ENCODE peak calls at places on chromosomes 12 and 14, in four cellular contexts. G, E, Z and X are unnamed samples.

GRCh38 chr12:12387521-12387920 is 30.6 kb downstream of the BORCS5 start:
- DNase-seq in G (no peak), E (peak; percentile 53), Z (no peak), X (peak; percentile 44)

GRCh38 chr12:52335598-52336262 is 14.5 kb upstream of the KRT83 start:
- DNase-seq in G (no peak), E (no peak), Z (no peak), X (no peak)

GRCh38 chr12:119204716-119205285 is 26.1 kb downstream of the HSPB8 start:
- DNase-seq in G (no peak), E (no peak), Z (no peak), X (no peak)

GRCh38 chr12:71599213-71599612 is 64.4 kb downstream of the ZFC3H1 start:
- DNase-seq in G (no peak), E (no peak), Z (no peak), X (no peak)

GRCh38 chr12:101743724-101744472 is 4.6 kb upstream of the SYCP3 start:
- DNase-seq in G (no peak), E (no peak), Z (peak; percentile 62), X (no peak)

GRCh38 chr12:120263725-120264040 is 1.8 kb downstream of the PXN start:
- DNase-seq in G (no peak), E (no peak), Z (no peak), X (peak; percentile 52)

GRCh38 chr12:50550530-50551223 is 45.9 kb downstream of the DIP2B start:
- DNase-seq in G (peak; percentile 38), E (peak; percentile 28), Z (no peak), X (no peak)

GRCh38 chr14:101476258-101476930 is 84.9 kb upstream of the DIO3 start:
- DNase-seq in G (no peak), E (peak; percentile 45), Z (peak; percentile 75), X (no peak)

GRCh38 chr14:98909251-98909944 is 362.6 kb downstream of the BCL11B start:
- DNase-seq in G (no peak), E (peak; percentile 84), Z (no peak), X (no peak)

GRCh38 chr12:119171266-119171665 is 7.5 kb upstream of the HSPB8 start:
- DNase-seq in G (no peak), E (no peak), Z (no peak), X (no peak)

GRCh38 chr12:104469523-104469922 is 12.8 kb downstream of the CHST11 start:
- DNase-seq in G (no peak), E (no peak), Z (no peak), X (no peak)

GRCh38 chr14:30573203-30573814 is 14.4 kb downstream of the G2E3 start:
- DNase-seq in G (no peak), E (peak; percentile 37), Z (no peak), X (no peak)

GRCh38 chr14:31505411-31505810 is 17.6 kb upstream of the GPR33 start:
- DNase-seq in G (no peak), E (no peak), Z (no peak), X (peak; percentile 79)

GRCh38 chr12:65827827-65828231 is 3.5 kb downstream of the HMGA2 start:
- DNase-seq in G (no peak), E (peak; percentile 35), Z (no peak), X (peak; percentile 62)

GRCh38 chr12:59111873-59112272 is 191.6 kb upstream of the LRIG3 start:
- DNase-seq in G (no peak), E (no peak), Z (no peak), X (no peak)

GRCh38 chr14:93160353-93160801 is 24.3 kb downstream of the MOAP1 start:
- DNase-seq in G (no peak), E (peak; percentile 64), Z (no peak), X (peak; percentile 44)

GRCh38 chr12:132806857-132807256 is 21.8 kb downstream of the GOLGA3 start:
- DNase-seq in G (no peak), E (no peak), Z (no peak), X (no peak)

GRCh38 chr12:14931791-14932560 is 6.4 kb downstream of the ERP27 start:
- DNase-seq in G (no peak), E (peak; percentile 88), Z (no peak), X (no peak)

GRCh38 chr12:108852674-108853073 is 4.7 kb downstream of the SSH1 start:
- DNase-seq in G (no peak), E (no peak), Z (no peak), X (no peak)

GRCh38 chr12:21906919-21907642 is 34.1 kb downstream of the ABCC9 start:
- DNase-seq in G (no peak), E (no peak), Z (no peak), X (peak; percentile 29)

GRCh38 chr14:77186911-77187648 is 5.5 kb downstream of the TMEM63C start:
- DNase-seq in G (peak; percentile 50), E (peak; percentile 65), Z (no peak), X (no peak)

GRCh38 chr12:80791863-80792262 is 75.2 kb downstream of the MYF5 start:
- DNase-seq in G (no peak), E (no peak), Z (no peak), X (no peak)

GRCh38 chr12:42730286-42730685 is 140.7 kb upstream of the PRICKLE1 start:
- DNase-seq in G (no peak), E (peak; percentile 36), Z (no peak), X (peak; percentile 17)

GRCh38 chr14:60722836-60723217 is 1.3 kb downstream of the SIX4 start:
- DNase-seq in G (no peak), E (no peak), Z (no peak), X (peak; percentile 51)

GRCh38 chr12:105874121-105874520 is 264.6 kb downstream of the NUAK1 start:
- DNase-seq in G (no peak), E (no peak), Z (no peak), X (no peak)

GRCh38 chr12:95318071-95318545 is 100.5 kb downstream of the VEZT start:
- DNase-seq in G (no peak), E (peak; percentile 96), Z (no peak), X (peak; percentile 71)

GRCh38 chr12:43692064-43692463 is 66.5 kb downstream of the PUS7L start:
- DNase-seq in G (no peak), E (peak; percentile 22), Z (no peak), X (peak; percentile 35)

GRCh38 chr12:80472912-80473500 is 29.0 kb downstream of the PTPRQ start:
- DNase-seq in G (no peak), E (peak; percentile 67), Z (no peak), X (peak; percentile 84)

GRCh38 chr12:132827763-132828703 is 636 bp downstream of the GOLGA3 start:
- DNase-seq in G (peak; percentile 54), E (peak; percentile 77), Z (peak; percentile 79), X (peak; percentile 66)

DNA sequence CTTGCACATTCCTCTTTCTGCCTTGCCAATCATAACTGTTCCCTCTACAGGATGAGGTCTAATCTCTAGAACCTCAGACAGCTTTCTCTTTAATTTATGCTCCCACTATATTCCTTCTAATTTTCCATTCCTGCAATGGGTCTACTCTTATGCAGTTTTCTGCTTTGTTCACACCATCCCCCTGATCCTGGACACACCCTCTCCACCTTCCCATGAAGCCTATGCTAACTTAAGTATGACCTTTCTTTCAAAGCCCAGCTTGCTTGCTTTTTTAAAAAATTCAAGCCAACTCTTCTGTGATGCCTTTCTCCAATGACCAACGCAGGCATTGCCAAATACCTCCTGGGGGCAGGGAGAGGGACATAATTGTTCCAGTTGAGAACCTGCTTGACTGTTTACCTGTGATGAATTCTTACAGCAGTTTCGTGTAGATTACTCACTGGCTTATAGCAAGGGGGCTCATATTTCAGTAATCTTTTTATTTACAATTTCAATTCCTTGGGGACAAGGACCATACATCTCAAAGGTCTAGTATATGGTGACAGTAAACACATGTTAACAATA is 7.8 kb downstream of the SLC38A1 start:
- DNase-seq in G (no peak), E (peak; percentile 94), Z (no peak), X (no peak)
- H3K9me3 ChIP-seq in G (no peaks in the 10 kb centered on the region), E (no peaks in the 10 kb centered on the region), Z (no peaks in the 10 kb centered on the region), X (no peaks in the 10 kb centered on the region)

GRCh38 chr14:73463411-73463810 is 5.1 kb upstream of the NUMB start:
- DNase-seq in G (no peak), E (peak; percentile 91), Z (no peak), X (peak; percentile 90)
- H3K4me3 ChIP-seq in G (no peak overlapping the region), E (no peak overlapping the region), Z (no peak overlapping the region), X (peak overlapping the region; percentile 65)

GRCh38 chr14:28001002-28001401 is 765.6 kb upstream of the FOXG1 start:
- DNase-seq in G (no peak), E (no peak), Z (no peak), X (no peak)
- H3K9me3 ChIP-seq in G (no peaks in the 10 kb centered on the region), E (no peaks in the 10 kb centered on the region), Z (no peaks in the 10 kb centered on the region), X (peaks cover 3% of the 10 kb centered on the region)

GRCh38 chr12:2185751-2186341 is 133.1 kb downstream of the CACNA1C start:
- DNase-seq in G (no peak), E (no peak), Z (no peak), X (no peak)
- H3K4me3 ChIP-seq in G (no peak overlapping the region), E (no peak overlapping the region), Z (no peak overlapping the region), X (no peak overlapping the region)

GRCh38 chr12:34350092-34351041 is 328.1 kb downstream of the ALG10 start:
- DNase-seq in G (no peak), E (no peak), Z (no peak), X (no peak)
- H3K9me3 ChIP-seq in G (no peaks in the 10 kb centered on the region), E (no peaks in the 10 kb centered on the region), Z (peaks cover 99% of the 10 kb centered on the region), X (no peaks in the 10 kb centered on the region)

GRCh38 chr14:94581127-94581999 is at the start of gene SERPINA5:
- DNase-seq in G (peak; percentile 76), E (peak; percentile 2), Z (no peak), X (peak; percentile 53)
- H3K4me3 ChIP-seq in G (no peak within 1 kb of the TSS), E (no peak within 1 kb of the TSS), Z (no peak within 1 kb of the TSS), X (no peak within 1 kb of the TSS)

DNA sequence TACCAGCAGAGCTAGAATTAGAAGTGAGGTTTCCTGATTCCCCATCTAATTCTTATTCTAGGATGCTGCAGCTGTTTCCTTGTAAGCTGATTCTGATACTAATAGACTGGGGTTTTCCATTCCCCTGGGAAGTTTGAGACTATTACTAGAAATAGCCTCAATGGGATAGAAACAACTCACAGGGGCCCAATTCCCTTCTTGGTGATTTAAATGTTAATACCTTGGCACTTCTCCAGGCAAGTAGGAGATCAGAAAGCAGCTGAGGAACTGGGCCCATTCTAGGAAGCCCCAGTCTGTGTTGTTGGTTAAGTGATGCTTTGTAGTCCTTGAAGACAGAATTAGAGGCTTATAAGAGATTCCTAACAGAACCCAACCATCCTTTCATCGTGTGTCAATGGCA is 407.0 kb upstream of the SEL1L start:
- DNase-seq in G (no peak), E (no peak), Z (no peak), X (no peak)
- H3K9me3 ChIP-seq in G (no peaks in the 10 kb centered on the region), E (peaks cover 18% of the 10 kb centered on the region), Z (no peaks in the 10 kb centered on the region), X (no peaks in the 10 kb centered on the region)